ENCODE peak calls at places on chromosomes 7 and 10, in ten cellular contexts. I, Z, R, D, H, E, O, N, K and Y are unnamed samples. For H3K4me1, the result is how much of the 10 kb centered on the place peaks cover.

GRCh38 chr7:100435401-100436304 is 644 bp downstream of the PPP1R35 start:
- DNase-seq in I (peak), Z (peak), R (peak), D (peak), H (peak), E (peak), O (peak), N (no peak), K (no peak), Y (no peak)

GRCh38 chr10:72340510-72340895 is 14.2 kb downstream of the DNAJB12 start:
- DNase-seq in I (peak), Z (peak), R (peak), D (peak), H (no peak), E (peak), O (peak), N (no peak), K (no peak), Y (no peak)

GRCh38 chr10:51928182-51928581 is 228.8 kb upstream of the CSTF2T start:
- DNase-seq in I (no peak), Z (no peak), R (no peak), D (no peak), H (no peak), E (no peak), O (no peak), N (no peak), K (no peak), Y (no peak)

GRCh38 chr10:61902448-61903183 is 1.1 kb downstream of the ARID5B start:
- DNase-seq in I (peak), Z (peak), R (no peak), D (peak), H (peak), E (peak), O (no peak), N (peak), K (no peak), Y (peak)

GRCh38 chr7:111958889-111959288 is 247.3 kb downstream of the DOCK4 start:
- DNase-seq in I (no peak), Z (no peak), R (no peak), D (no peak), H (no peak), E (no peak), O (no peak), N (no peak), K (no peak), Y (no peak)

GRCh38 chr10:58909881-58910280 is 266.6 kb upstream of the PHYHIPL start:
- DNase-seq in I (no peak), Z (no peak), R (no peak), D (no peak), H (no peak), E (no peak), O (no peak), N (no peak), K (no peak), Y (no peak)

GRCh38 chr10:77084431-77085144 is 553.0 kb downstream of the KCNMA1 start:
- DNase-seq in I (no peak), Z (no peak), R (no peak), D (no peak), H (no peak), E (peak), O (peak), N (no peak), K (no peak), Y (no peak)

GRCh38 chr7:69276011-69276729 is 322.1 kb upstream of the AUTS2 start:
- DNase-seq in I (no peak), Z (no peak), R (no peak), D (no peak), H (no peak), E (no peak), O (no peak), N (no peak), K (no peak), Y (no peak)

GRCh38 chr7:134892002-134892693 is 94.2 kb upstream of the AGBL3 start:
- DNase-seq in I (no peak), Z (no peak), R (no peak), D (no peak), H (no peak), E (no peak), O (no peak), N (no peak), K (no peak), Y (no peak)

GRCh38 chr10:13823046-13823711 is 236.4 kb downstream of the PRPF18 start:
- DNase-seq in I (no peak), Z (no peak), R (no peak), D (no peak), H (no peak), E (no peak), O (no peak), N (no peak), K (no peak), Y (no peak)

GRCh38 chr10:23065549-23065948 is 29.8 kb upstream of the MSRB2 start:
- DNase-seq in I (no peak), Z (peak), R (no peak), D (peak), H (peak), E (peak), O (peak), N (no peak), K (no peak), Y (peak)

GRCh38 chr10:12400266-12400931 is 51.1 kb downstream of the CAMK1D start:
- DNase-seq in I (peak), Z (peak), R (peak), D (no peak), H (no peak), E (no peak), O (no peak), N (no peak), K (no peak), Y (no peak)

GRCh38 chr10:25497281-25497680 is 322.5 kb downstream of the GPR158 start:
- DNase-seq in I (no peak), Z (no peak), R (no peak), D (no peak), H (no peak), E (no peak), O (no peak), N (no peak), K (no peak), Y (no peak)

GRCh38 chr10:80661526-80661925 is 123.8 kb downstream of the SH2D4B start:
- DNase-seq in I (no peak), Z (no peak), R (no peak), D (no peak), H (no peak), E (no peak), O (no peak), N (no peak), K (no peak), Y (no peak)

GRCh38 chr7:124072603-124073324 is 39.9 kb upstream of the TMEM229A start:
- DNase-seq in I (no peak), Z (peak), R (no peak), D (no peak), H (no peak), E (no peak), O (no peak), N (no peak), K (no peak), Y (no peak)

GRCh38 chr7:99860281-99861127 is 16.3 kb downstream of the OR2AE1 start:
- DNase-seq in I (no peak), Z (peak), R (no peak), D (no peak), H (peak), E (no peak), O (no peak), N (no peak), K (no peak), Y (peak)

GRCh38 chr7:147276783-147277370 is 1160.3 kb downstream of the CNTNAP2 start:
- DNase-seq in I (no peak), Z (no peak), R (no peak), D (no peak), H (no peak), E (no peak), O (no peak), N (no peak), K (no peak), Y (no peak)

GRCh38 chr10:12712284-12712983 is 289.1 kb downstream of the CCDC3 start:
- DNase-seq in I (no peak), Z (no peak), R (no peak), D (no peak), H (no peak), E (no peak), O (no peak), N (no peak), K (no peak), Y (no peak)

GRCh38 chr7:19294629-19295028 is 149.4 kb upstream of the FERD3L start:
- DNase-seq in I (no peak), Z (no peak), R (no peak), D (no peak), H (no peak), E (no peak), O (no peak), N (no peak), K (no peak), Y (no peak)

GRCh38 chr7:19296617-19297016 is 151.4 kb upstream of the FERD3L start:
- DNase-seq in I (no peak), Z (no peak), R (no peak), D (no peak), H (no peak), E (no peak), O (no peak), N (no peak), K (no peak), Y (no peak)

GRCh38 chr7:19290066-19290465 is 144.8 kb upstream of the FERD3L start:
- DNase-seq in I (no peak), Z (no peak), R (no peak), D (no peak), H (no peak), E (no peak), O (no peak), N (no peak), K (no peak), Y (no peak)

DNA sequence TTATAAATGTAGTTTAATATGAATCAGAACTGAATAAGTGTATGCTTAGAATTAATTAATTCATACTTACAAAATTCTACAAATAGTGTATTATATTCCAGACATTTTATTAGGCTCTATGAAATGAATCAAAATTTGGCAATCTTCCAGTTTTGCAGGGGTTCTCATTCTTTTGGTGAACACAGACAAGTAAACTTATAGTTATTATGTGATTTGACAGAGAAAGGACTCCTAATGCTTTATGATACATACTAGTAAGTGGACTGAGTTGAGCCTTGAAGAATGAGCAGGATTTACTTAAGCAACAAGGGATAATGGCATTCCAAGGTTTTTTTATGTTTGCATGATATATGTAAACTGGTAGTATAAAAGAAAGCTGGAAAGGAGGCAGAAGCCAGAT is 145.7 kb upstream of the FERD3L start:
- DNase-seq in I (no peak), Z (no peak), R (no peak), D (no peak), H (no peak), E (no peak), O (no peak), N (no peak), K (no peak), Y (no peak)
- H3K4me3 ChIP-seq in I (no peak), Z (no peak), R (no peak), D (no peak), H (no peak), E (no peak), O (no peak), N (no peak), K (no peak), Y (no peak)

GRCh38 chr7:101913247-101913721 is 95.9 kb downstream of the CUX1 start:
- DNase-seq in I (no peak), Z (no peak), R (peak), D (no peak), H (no peak), E (no peak), O (no peak), N (no peak), K (no peak), Y (peak)

GRCh38 chr7:101912711-101913110 is 95.3 kb downstream of the CUX1 start:
- DNase-seq in I (no peak), Z (no peak), R (peak), D (no peak), H (no peak), E (no peak), O (no peak), N (no peak), K (no peak), Y (peak)

GRCh38 chr7:101913876-101914275 is 96.5 kb downstream of the CUX1 start:
- DNase-seq in I (no peak), Z (no peak), R (no peak), D (no peak), H (no peak), E (no peak), O (no peak), N (no peak), K (no peak), Y (no peak)

GRCh38 chr7:101911011-101911799 is 93.8 kb downstream of the CUX1 start:
- DNase-seq in I (no peak), Z (no peak), R (peak), D (no peak), H (no peak), E (no peak), O (no peak), N (no peak), K (no peak), Y (no peak)

GRCh38 chr7:101911800-101912705 is 94.6 kb downstream of the CUX1 start:
- DNase-seq in I (no peak), Z (no peak), R (peak), D (no peak), H (no peak), E (peak), O (peak), N (no peak), K (no peak), Y (peak)
- H3K4me1 ChIP-seq in I (under half), Z (under half), R (under half), D (under half), H (under half), E (under half), O (under half), N (under half), K (under half), Y (under half)

GRCh38 chr7:2402687-2403013 is 761 bp upstream of the CHST12 start:
- DNase-seq in I (no peak), Z (no peak), R (no peak), D (no peak), H (no peak), E (no peak), O (no peak), N (no peak), K (no peak), Y (no peak)

GRCh38 chr7:2404714-2405119 is 1.3 kb downstream of the CHST12 start:
- DNase-seq in I (no peak), Z (no peak), R (no peak), D (no peak), H (no peak), E (no peak), O (no peak), N (no peak), K (no peak), Y (no peak)

GRCh38 chr7:2403718-2404648 is 572 bp downstream of the CHST12 start:
- DNase-seq in I (peak), Z (no peak), R (no peak), D (peak), H (no peak), E (peak), O (peak), N (no peak), K (no peak), Y (peak)

GRCh38 chr7:2405201-2405600 is 1.8 kb downstream of the CHST12 start:
- DNase-seq in I (no peak), Z (no peak), R (no peak), D (no peak), H (no peak), E (no peak), O (no peak), N (no peak), K (no peak), Y (no peak)

GRCh38 chr7:2403014-2403717 is at the start of gene CHST12:
- DNase-seq in I (peak), Z (peak), R (peak), D (peak), H (peak), E (peak), O (peak), N (peak), K (peak), Y (peak)
- TF ChIP-seq POLR2A in I (peak), Z (peak), R (no peak), D (no peak), H (peak), E (no peak), O (no peak), N (no peak), K (peak), Y (peak)

DNA sequence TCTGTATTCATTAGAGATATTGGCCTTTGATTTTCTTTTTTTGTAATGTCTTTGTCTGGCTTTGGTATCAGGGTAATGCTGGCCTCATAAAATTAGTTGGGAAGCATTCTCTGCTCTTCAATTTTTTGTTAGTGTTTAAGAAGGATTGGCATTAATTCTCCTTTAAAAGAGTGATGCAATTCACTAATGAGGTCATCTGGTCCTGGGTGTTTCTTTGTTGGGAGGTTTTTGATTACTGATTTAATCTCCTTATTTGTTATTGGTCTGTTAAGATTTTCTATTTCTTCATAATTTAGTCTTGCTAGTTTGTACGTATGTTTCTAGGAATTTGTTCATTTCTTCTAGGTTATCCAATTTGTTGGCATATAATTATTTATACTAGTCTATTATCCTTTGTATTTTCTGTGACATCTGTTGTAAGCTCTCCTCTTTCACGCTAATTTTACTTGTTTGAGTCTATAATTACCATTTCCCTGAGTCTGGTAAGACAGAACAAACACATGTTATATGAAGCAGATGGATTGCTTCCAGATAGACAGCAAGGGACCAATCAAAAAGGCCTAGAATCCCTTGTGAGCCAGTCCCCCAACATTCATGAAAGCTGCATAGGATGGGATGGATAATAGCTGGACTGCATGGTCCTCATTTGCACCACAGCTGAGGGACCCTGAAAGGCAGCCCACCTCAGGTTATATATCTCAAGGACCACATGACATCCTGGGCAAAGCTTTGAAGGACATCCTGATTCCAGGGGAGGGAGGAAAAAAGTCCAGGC is 54.4 kb downstream of the MTPAP start:
- DNase-seq in I (no peak), Z (no peak), R (no peak), D (no peak), H (no peak), E (no peak), O (no peak), N (no peak), K (no peak), Y (no peak)
- H3K4me3 ChIP-seq in I (no peak), Z (no peak), R (no peak), D (no peak), H (no peak), E (no peak), O (no peak), N (no peak), K (no peak), Y (no peak)